ENCODE peak calls at places on chromosomes 1 and 21, in six cellular contexts. P is CD8-positive, alpha-beta memory T cell; A is lower lobe of right lung; O is mesendoderm; G is endodermal cell; V is left lung. Z is an unnamed sample. For H3K4me1, the result is how much of the 10 kb centered on the place peaks cover.

GRCh38 chr1:4485398-4485797 is 169.0 kb upstream of the AJAP1 start:
- DNase-seq in P (no peak), G (peak), O (peak), V (no peak), A (no peak), Z (no peak)

GRCh38 chr21:41171210-41171609 is 3.2 kb downstream of the BACE2 start:
- DNase-seq in G (no peak), P (peak), V (peak), O (no peak), A (peak), Z (peak)

GRCh38 chr1:89706700-89707012 is 73.7 kb downstream of the LRRC8C start:
- DNase-seq in O (no peak), A (no peak), G (no peak), P (no peak), V (no peak), Z (no peak)

GRCh38 chr1:2356911-2357845 is 34.2 kb downstream of the MORN1 start:
- DNase-seq in O (no peak), A (peak), G (no peak), V (peak), P (no peak), Z (peak)

GRCh38 chr1:22611530-22611947 is 24.9 kb upstream of the C1QA start:
- DNase-seq in O (peak), A (peak), G (peak), V (no peak), P (no peak), Z (no peak)

GRCh38 chr1:89070509-89070908 is 5.5 kb upstream of the GBP1 start:
- DNase-seq in O (no peak), A (no peak), V (no peak), P (no peak), G (no peak), Z (no peak)

GRCh38 chr1:93829061-93829460 is 49.9 kb downstream of the DNTTIP2 start:
- DNase-seq in A (no peak), V (no peak), P (no peak), O (no peak), G (no peak), Z (no peak)

GRCh38 chr1:94925561-94926364 is 1.1 kb downstream of the CNN3 start:
- DNase-seq in P (no peak), V (peak), A (peak), O (peak), G (peak), Z (peak)

GRCh38 chr1:158095737-158096335 is 84.9 kb upstream of the CD1D start:
- DNase-seq in A (no peak), G (peak), V (no peak), O (peak), P (peak), Z (no peak)

GRCh38 chr1:109929588-109930251 is 19.1 kb downstream of the CSF1 start:
- DNase-seq in A (no peak), G (peak), O (no peak), P (no peak), V (no peak), Z (no peak)

GRCh38 chr1:47984175-47984789 is 12.9 kb downstream of the TRABD2B start:
- DNase-seq in P (no peak), G (peak), O (peak), V (peak), A (no peak), Z (no peak)

GRCh38 chr1:1621173-1621661 is 5.9 kb downstream of the MIB2 start:
- DNase-seq in O (no peak), G (no peak), A (no peak), P (no peak), V (peak), Z (no peak)

GRCh38 chr1:108034396-108034795 is 69.4 kb upstream of the VAV3 start:
- DNase-seq in P (no peak), A (no peak), G (no peak), O (no peak), V (no peak), Z (no peak)

GRCh38 chr1:29033829-29034466 is 89.8 kb downstream of the TMEM200B start:
- DNase-seq in V (no peak), P (peak), A (no peak), O (peak), G (no peak), Z (no peak)

GRCh38 chr1:51960262-51960661 is 30.2 kb downstream of the RAB3B start:
- DNase-seq in V (no peak), G (peak), O (peak), P (no peak), A (no peak), Z (no peak)

GRCh38 chr1:15168479-15168878 is 14.9 kb downstream of the TMEM51 start:
- DNase-seq in V (no peak), A (no peak), O (no peak), P (no peak), G (no peak), Z (no peak)

GRCh38 chr21:30408782-30409494 is 13.1 kb downstream of the KRTAP13-1 start:
- DNase-seq in P (no peak), V (peak), O (peak), G (peak), A (peak), Z (no peak)

DNA sequence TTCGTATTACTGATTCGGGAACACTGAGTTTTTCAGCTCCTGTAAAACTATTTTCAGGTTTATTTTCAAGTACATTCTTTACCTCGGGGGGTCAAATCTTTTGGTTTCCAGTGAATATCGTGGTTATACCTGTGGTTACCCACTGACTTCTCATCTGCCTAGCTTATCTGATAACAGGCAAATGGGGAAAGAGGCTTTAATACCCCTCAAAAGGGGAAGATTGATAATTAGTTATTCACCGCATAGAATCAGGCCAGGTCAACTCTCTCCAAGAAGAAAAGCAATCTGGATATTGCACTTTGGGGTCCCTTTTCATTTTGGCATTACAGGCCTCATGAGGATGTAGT is 23.0 kb downstream of the RUNX1 start:
- DNase-seq in G (peak), O (no peak), A (no peak), P (no peak), V (no peak), Z (no peak)
- H3K4me1 ChIP-seq in G (under half), O (under half), A (under half), P (half or more), V (under half), Z (under half)

GRCh38 chr1:212291505-212292134 is 6.4 kb downstream of the PPP2R5A start:
- DNase-seq in V (no peak), P (peak), A (no peak), G (no peak), O (peak), Z (no peak)
- H3K4me1 ChIP-seq in V (under half), P (half or more), A (half or more), G (under half), O (under half), Z (under half)

DNA sequence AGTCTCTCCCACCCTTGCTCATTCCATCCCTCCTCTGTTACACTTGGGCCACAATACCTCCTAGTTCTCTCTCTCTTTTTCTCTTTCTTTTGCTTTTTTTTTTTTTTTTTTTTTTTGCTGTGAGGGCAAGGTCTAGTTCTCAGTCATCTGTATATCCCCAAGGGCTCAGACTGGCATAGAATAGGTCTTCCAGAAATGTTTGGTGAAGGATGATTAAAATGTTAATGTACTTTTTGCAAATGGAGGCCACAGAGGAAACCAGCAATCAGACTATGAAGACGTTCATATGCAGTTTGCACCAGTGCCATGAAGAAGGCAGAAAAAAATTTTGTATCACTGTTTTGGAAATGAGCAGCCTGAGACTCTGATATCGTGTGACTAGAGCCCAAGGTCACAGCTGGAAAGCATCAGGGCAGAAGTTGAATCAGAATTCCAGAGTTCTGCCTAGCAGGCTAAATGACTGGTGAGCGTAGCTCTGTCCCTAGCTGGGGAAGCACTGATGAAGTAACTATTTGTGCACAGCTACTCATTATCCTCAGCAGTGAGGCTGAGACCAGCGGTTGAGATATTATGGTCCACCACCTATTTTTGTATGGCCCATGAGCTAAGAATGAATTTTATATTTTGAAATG is 186.5 kb downstream of the TGFBR3 start:
- DNase-seq in G (no peak), A (no peak), V (no peak), P (no peak), O (no peak), Z (no peak)
- H3K4me1 ChIP-seq in G (under half), A (under half), V (under half), P (under half), O (under half), Z (under half)

GRCh38 chr21:44028287-44028659 is 16.2 kb downstream of the TRAPPC10 start:
- DNase-seq in A (no peak), V (no peak), G (no peak), P (no peak), O (no peak), Z (no peak)

GRCh38 chr21:44027607-44028286 is 15.6 kb downstream of the TRAPPC10 start:
- DNase-seq in V (no peak), O (no peak), P (no peak), A (no peak), G (no peak), Z (no peak)

GRCh38 chr21:44024257-44024656 is 12.1 kb downstream of the TRAPPC10 start:
- DNase-seq in G (no peak), O (no peak), V (no peak), A (no peak), P (no peak), Z (peak)

GRCh38 chr21:44021064-44021463 is 9.0 kb downstream of the TRAPPC10 start:
- DNase-seq in P (no peak), O (no peak), A (no peak), G (no peak), V (no peak), Z (no peak)

GRCh38 chr21:44024895-44025353 is 12.8 kb downstream of the TRAPPC10 start:
- DNase-seq in P (no peak), A (peak), O (peak), G (peak), V (no peak), Z (peak)
- H3K4me1 ChIP-seq in P (half or more), A (under half), O (under half), G (under half), V (under half), Z (under half)

GRCh38 chr21:28922368-28922767 is 70.3 kb downstream of the LTN1 start:
- DNase-seq in P (no peak), G (peak), O (peak), V (no peak), A (no peak), Z (no peak)
- H3K4me1 ChIP-seq in P (under half), G (under half), O (under half), V (under half), A (under half), Z (under half)

DNA sequence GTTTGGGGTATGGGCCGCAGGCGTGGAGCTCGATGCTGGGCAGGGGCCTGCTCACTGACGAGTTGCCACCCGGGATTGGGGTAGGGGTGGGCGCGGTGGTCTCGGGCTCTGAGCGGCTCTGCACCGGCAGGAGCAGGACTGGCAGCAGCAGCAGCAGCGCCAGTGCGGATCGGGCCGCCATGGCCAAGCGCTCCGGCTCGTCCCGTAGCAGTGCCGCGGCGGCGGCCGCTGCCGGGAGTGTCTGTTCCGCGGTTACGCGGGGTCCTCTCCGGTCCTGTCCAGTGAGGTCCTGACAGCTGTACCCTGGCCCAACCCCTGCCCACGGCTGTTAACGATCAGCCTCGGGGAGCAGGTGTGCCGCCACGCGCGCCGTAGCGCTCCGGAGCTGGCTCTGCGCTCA is 26.5 kb downstream of the ADARB1 start:
- DNase-seq in P (no peak), V (peak), A (no peak), G (no peak), O (no peak), Z (peak)
- H3K4me1 ChIP-seq in P (under half), V (under half), A (half or more), G (under half), O (under half), Z (under half)

GRCh38 chr1:225362805-225363204 is 65.0 kb downstream of the LBR start:
- DNase-seq in G (no peak), A (no peak), V (no peak), P (no peak), O (no peak), Z (no peak)
- H3K4me1 ChIP-seq in G (under half), A (under half), V (under half), P (under half), O (under half), Z (under half)

Z was measured in aorta.